ENCODE peak calls at places on chromosomes 3 and 15, in seven cellular contexts. X, D, Q, C, E, R and O are unnamed samples.

GRCh38 chr3:171402281-171402680 is 57.9 kb downstream of the TNIK start:
- DNase-seq in X (no peak), D (no peak), Q (no peak), C (no peak), E (no peak), R (no peak), O (no peak)

GRCh38 chr3:72442755-72443154 is 405.5 kb downstream of the SHQ1 start:
- DNase-seq in X (no peak), D (no peak), Q (no peak), C (no peak), E (no peak), R (no peak), O (no peak)

GRCh38 chr3:174198199-174198598 is 660.9 kb upstream of the NAALADL2 start:
- DNase-seq in X (no peak), D (no peak), Q (no peak), C (no peak), E (no peak), R (no peak), O (no peak)

GRCh38 chr15:61796056-61796455 is 264.2 kb downstream of the VPS13C start:
- DNase-seq in X (no peak), D (no peak), Q (no peak), C (no peak), E (no peak), R (no peak), O (no peak)

GRCh38 chr15:40477703-40478269 is 7.0 kb downstream of the CHST14 start:
- DNase-seq in X (no peak), D (no peak), Q (no peak), C (no peak), E (no peak), R (no peak), O (no peak)

GRCh38 chr3:42710323-42711021 is 7.9 kb upstream of the HHATL start:
- DNase-seq in X (peak), D (no peak), Q (no peak), C (no peak), E (peak), R (no peak), O (no peak)

GRCh38 chr3:62371735-62372591 is 1.4 kb downstream of the FEZF2 start:
- DNase-seq in X (no peak), D (no peak), Q (peak), C (no peak), E (peak), R (no peak), O (no peak)

GRCh38 chr3:45227131-45227819 is 1.2 kb upstream of the TMEM158 start:
- DNase-seq in X (no peak), D (no peak), Q (peak), C (no peak), E (no peak), R (no peak), O (no peak)

GRCh38 chr3:114900908-114901307 is 246.2 kb downstream of the ZBTB20 start:
- DNase-seq in X (no peak), D (no peak), Q (no peak), C (no peak), E (no peak), R (no peak), O (no peak)

GRCh38 chr15:77034620-77035467 is 36.1 kb downstream of the TSPAN3 start:
- DNase-seq in X (peak), D (no peak), Q (peak), C (no peak), E (peak), R (no peak), O (no peak)

GRCh38 chr15:100601158-100601557 is 826 bp downstream of the LINS1 start:
- DNase-seq in X (no peak), D (no peak), Q (peak), C (no peak), E (no peak), R (no peak), O (no peak)

GRCh38 chr3:150259526-150260145 is 148.5 kb upstream of the TSC22D2 start:
- DNase-seq in X (no peak), D (no peak), Q (no peak), C (no peak), E (no peak), R (no peak), O (no peak)

GRCh38 chr3:191882289-191882688 is 421.3 kb downstream of the PYDC2 start:
- DNase-seq in X (no peak), D (no peak), Q (peak), C (no peak), E (no peak), R (no peak), O (no peak)

GRCh38 chr3:123941150-123941941 is 19.7 kb downstream of the CCDC14 start:
- DNase-seq in X (no peak), D (no peak), Q (no peak), C (no peak), E (no peak), R (no peak), O (no peak)

GRCh38 chr15:101463265-101463664 is 26.2 kb downstream of the PCSK6 start:
- DNase-seq in X (no peak), D (no peak), Q (no peak), C (no peak), E (no peak), R (no peak), O (no peak)

GRCh38 chr3:191774485-191774884 is 313.5 kb downstream of the PYDC2 start:
- DNase-seq in X (no peak), D (no peak), Q (no peak), C (no peak), E (no peak), R (no peak), O (no peak)

GRCh38 chr3:72255191-72255590 is 470.2 kb upstream of the PROK2 start:
- DNase-seq in X (no peak), D (no peak), Q (peak), C (peak), E (no peak), R (no peak), O (no peak)

GRCh38 chr15:66701422-66702034 is 508 bp upstream of the SMAD6 start:
- DNase-seq in X (no peak), D (peak), Q (peak), C (peak), E (peak), R (no peak), O (no peak)

GRCh38 chr3:45665101-45665572 is 24.1 kb upstream of the SACM1L start:
- DNase-seq in X (no peak), D (peak), Q (peak), C (peak), E (no peak), R (no peak), O (no peak)

GRCh38 chr3:126911162-126912026 is 71.5 kb upstream of the PLXNA1 start:
- DNase-seq in X (no peak), D (peak), Q (no peak), C (peak), E (no peak), R (peak), O (no peak)

GRCh38 chr3:112128843-112129727 is 4.0 kb downstream of the GCSAM start:
- DNase-seq in X (no peak), D (no peak), Q (peak), C (no peak), E (no peak), R (no peak), O (no peak)

GRCh38 chr3:2099028-2099671 is 484 bp downstream of the CNTN4 start:
- DNase-seq in X (no peak), D (no peak), Q (peak), C (no peak), E (peak), R (no peak), O (no peak)

GRCh38 chr15:83275412-83275811 is 9.1 kb downstream of the BNC1 start:
- DNase-seq in X (no peak), D (no peak), Q (no peak), C (no peak), E (no peak), R (no peak), O (no peak)

GRCh38 chr3:14506626-14507344 is 33.4 kb downstream of the GRIP2 start:
- DNase-seq in X (peak), D (no peak), Q (no peak), C (no peak), E (no peak), R (no peak), O (no peak)

GRCh38 chr15:31131853-31132375 is 30.4 kb upstream of the TRPM1 start:
- DNase-seq in X (no peak), D (no peak), Q (no peak), C (no peak), E (no peak), R (no peak), O (no peak)

GRCh38 chr3:18556001-18556408 is 130.9 kb upstream of the SATB1 start:
- DNase-seq in X (no peak), D (no peak), Q (no peak), C (no peak), E (no peak), R (no peak), O (no peak)

GRCh38 chr15:89221543-89221942 is at the start of gene RLBP1:
- DNase-seq in X (no peak), D (no peak), Q (no peak), C (no peak), E (no peak), R (no peak), O (no peak)

GRCh38 chr3:94522488-94522887 is 459.6 kb downstream of the NSUN3 start:
- DNase-seq in X (no peak), D (peak), Q (peak), C (no peak), E (no peak), R (no peak), O (no peak)

GRCh38 chr3:183272142-183272541 is 19.1 kb downstream of the B3GNT5 start:
- DNase-seq in X (no peak), D (no peak), Q (no peak), C (no peak), E (no peak), R (no peak), O (no peak)

GRCh38 chr3:111801697-111802655 is 57.1 kb upstream of the PHLDB2 start:
- DNase-seq in X (no peak), D (no peak), Q (no peak), C (no peak), E (no peak), R (no peak), O (no peak)

GRCh38 chr15:36230741-36231140 is 348.7 kb upstream of the CDIN1 start:
- DNase-seq in X (no peak), D (no peak), Q (no peak), C (no peak), E (no peak), R (no peak), O (no peak)

GRCh38 chr3:171412054-171412453 is 48.2 kb downstream of the TNIK start:
- DNase-seq in X (no peak), D (no peak), Q (no peak), C (no peak), E (no peak), R (no peak), O (no peak)

GRCh38 chr3:29373016-29373690 is 92.3 kb downstream of the RBMS3 start:
- DNase-seq in X (no peak), D (no peak), Q (no peak), C (no peak), E (no peak), R (no peak), O (no peak)

GRCh38 chr3:52851348-52851747 is 16.5 kb upstream of the MUSTN1 start:
- DNase-seq in X (no peak), D (peak), Q (peak), C (no peak), E (peak), R (peak), O (no peak)

GRCh38 chr3:13533823-13534435 is 15.0 kb upstream of the FBLN2 start:
- DNase-seq in X (no peak), D (no peak), Q (no peak), C (peak), E (no peak), R (no peak), O (no peak)

GRCh38 chr3:123336001-123336400 is 112.9 kb downstream of the ADCY5 start:
- DNase-seq in X (no peak), D (no peak), Q (no peak), C (no peak), E (no peak), R (no peak), O (no peak)

GRCh38 chr3:18097989-18098388 is 327.1 kb downstream of the SATB1 start:
- DNase-seq in X (no peak), D (no peak), Q (no peak), C (no peak), E (no peak), R (no peak), O (no peak)

GRCh38 chr3:64140651-64141050 is 84.6 kb downstream of the PRICKLE2 start:
- DNase-seq in X (no peak), D (no peak), Q (no peak), C (no peak), E (no peak), R (no peak), O (no peak)

GRCh38 chr15:24857777-24858176 is 97.0 kb upstream of the SNRPN start:
- DNase-seq in X (no peak), D (no peak), Q (peak), C (no peak), E (peak), R (no peak), O (no peak)
- TF ChIP-seq POLR2AphosphoS5 in X (no peak), D (no peak), Q (no peak), C (no peak), E (peak), R (no peak), O (no peak)

GRCh38 chr15:70726753-70727152 is 36.6 kb downstream of the UACA start:
- DNase-seq in X (no peak), D (no peak), Q (no peak), C (no peak), E (no peak), R (no peak), O (no peak)

GRCh38 chr15:70723927-70724326 is 39.4 kb downstream of the UACA start:
- DNase-seq in X (no peak), D (no peak), Q (no peak), C (no peak), E (no peak), R (no peak), O (no peak)

DNA sequence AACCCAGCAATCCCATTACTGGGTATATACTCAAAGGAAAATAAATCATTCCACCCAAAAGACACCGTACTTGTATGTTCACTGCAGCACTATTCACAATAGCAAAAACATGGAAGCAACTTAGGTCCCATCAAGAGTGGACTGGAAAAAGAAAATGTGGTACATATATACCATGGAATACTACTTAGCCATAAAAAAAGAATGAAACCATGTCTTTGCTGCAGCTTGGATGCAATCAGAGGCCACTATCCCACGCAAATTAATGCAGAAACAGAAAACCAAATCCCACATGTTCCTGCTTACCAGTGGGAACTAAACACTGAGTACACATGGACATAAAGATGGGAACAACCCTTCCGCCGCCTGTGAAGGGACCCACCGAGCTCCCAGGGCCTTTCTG is 34.2 kb downstream of the UACA start:
- DNase-seq in X (no peak), D (no peak), Q (no peak), C (no peak), E (no peak), R (no peak), O (no peak)
- H3K27ac ChIP-seq in X (no peak), D (no peak), Q (no peak), C (no peak), E (no peak), R (no peak), O (no peak)

GRCh38 chr3:125032100-125032643 is 23.6 kb downstream of the HEG1 start:
- DNase-seq in X (no peak), D (peak), Q (peak), C (no peak), E (no peak), R (no peak), O (no peak)
- TF ChIP-seq POLR2AphosphoS5 in X (no peak), D (no peak), Q (no peak), C (no peak), E (no peak), R (no peak), O (no peak)

GRCh38 chr3:188220097-188220788 is 66.3 kb downstream of the LPP start:
- DNase-seq in X (no peak), D (no peak), Q (no peak), C (no peak), E (no peak), R (no peak), O (no peak)

GRCh38 chr3:188227442-188227841 is 73.5 kb downstream of the LPP start:
- DNase-seq in X (no peak), D (no peak), Q (no peak), C (no peak), E (no peak), R (no peak), O (no peak)

GRCh38 chr3:188220988-188221818 is 67.2 kb downstream of the LPP start:
- DNase-seq in X (no peak), D (peak), Q (no peak), C (no peak), E (no peak), R (no peak), O (no peak)

GRCh38 chr3:188219147-188219546 is 65.2 kb downstream of the LPP start:
- DNase-seq in X (no peak), D (no peak), Q (no peak), C (no peak), E (no peak), R (no peak), O (no peak)

GRCh38 chr3:188223936-188224335 is 70.0 kb downstream of the LPP start:
- DNase-seq in X (no peak), D (no peak), Q (no peak), C (no peak), E (no peak), R (no peak), O (no peak)
- H3K27ac ChIP-seq in X (peak), D (no peak), Q (no peak), C (peak), E (no peak), R (no peak), O (no peak)

DNA sequence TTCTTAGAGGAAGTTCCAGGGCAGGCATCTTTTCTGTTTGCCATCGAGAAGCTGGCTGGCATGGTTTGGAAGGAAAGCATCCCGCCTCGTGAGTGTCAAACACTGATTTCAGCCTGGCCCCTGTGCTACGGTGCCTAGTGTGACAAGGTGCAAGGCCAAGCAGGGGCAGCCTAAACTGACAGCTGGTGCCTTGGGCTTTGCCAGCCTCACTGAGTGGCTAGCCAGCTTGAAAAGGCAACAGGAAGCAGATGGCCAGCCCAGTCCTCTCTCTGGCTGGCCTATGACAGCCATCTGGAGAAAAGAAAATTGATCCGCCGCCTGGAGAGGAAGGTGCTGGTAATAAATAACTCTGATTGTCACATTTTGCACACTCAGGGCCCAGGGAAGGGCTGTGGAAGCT is 52.2 kb downstream of the C3orf85 start:
- DNase-seq in X (no peak), D (no peak), Q (no peak), C (no peak), E (no peak), R (no peak), O (no peak)
- TF ChIP-seq POLR2AphosphoS5 in X (no peak), D (no peak), Q (no peak), C (no peak), E (no peak), R (no peak), O (no peak)

DNA sequence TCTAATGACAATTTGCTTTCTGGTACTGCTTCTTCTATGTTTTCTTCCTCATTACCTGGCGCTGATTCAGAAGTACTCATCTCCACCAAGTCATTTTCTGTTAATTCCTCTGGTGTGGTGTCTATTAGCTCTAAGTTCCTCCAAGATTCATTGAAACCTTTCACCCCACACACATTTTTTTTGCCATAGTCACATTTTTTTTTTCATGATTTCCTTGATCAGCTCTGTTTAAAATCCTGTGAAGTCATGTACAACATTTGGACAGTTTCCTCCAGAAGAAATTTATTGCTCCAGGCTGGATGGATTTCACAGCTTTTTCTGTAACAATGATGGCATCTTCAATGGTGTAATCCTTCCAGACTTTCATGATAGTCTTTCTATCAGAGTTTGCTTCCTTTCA is 243.2 kb upstream of the VEPH1 start:
- DNase-seq in X (no peak), D (no peak), Q (no peak), C (no peak), E (no peak), R (no peak), O (no peak)
- H3K27ac ChIP-seq in X (no peak), D (no peak), Q (no peak), C (no peak), E (no peak), R (no peak), O (no peak)

GRCh38 chr15:52652286-52652685 is 26.9 kb downstream of the ATOSA start:
- DNase-seq in X (no peak), D (no peak), Q (no peak), C (no peak), E (no peak), R (no peak), O (no peak)

GRCh38 chr15:52651114-52651513 is 28.1 kb downstream of the ATOSA start:
- DNase-seq in X (no peak), D (no peak), Q (no peak), C (no peak), E (no peak), R (no peak), O (no peak)

GRCh38 chr15:52653451-52653964 is 25.7 kb downstream of the ATOSA start:
- DNase-seq in X (no peak), D (no peak), Q (peak), C (no peak), E (no peak), R (peak), O (no peak)

GRCh38 chr15:52652984-52653383 is 26.2 kb downstream of the ATOSA start:
- DNase-seq in X (no peak), D (no peak), Q (no peak), C (no peak), E (no peak), R (no peak), O (no peak)

DNA sequence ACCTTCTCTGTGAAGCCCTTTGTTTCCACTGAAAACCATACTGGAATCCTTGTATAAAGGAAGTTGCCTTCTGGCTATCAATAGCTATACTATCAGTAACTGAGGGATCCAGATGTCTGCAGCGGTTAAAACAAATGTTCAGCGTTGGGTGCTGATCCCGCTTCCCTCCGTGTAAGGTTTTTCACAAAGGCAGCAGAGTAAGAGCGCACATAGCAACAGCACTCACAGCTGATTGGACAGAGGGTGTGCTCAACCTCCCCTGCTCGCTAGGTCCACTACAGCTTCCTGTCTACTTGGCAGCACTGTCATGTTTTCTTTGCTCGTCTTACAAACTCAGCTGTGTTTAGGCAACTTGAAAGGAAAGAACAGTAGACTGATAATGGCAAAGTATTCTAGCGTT is 27.3 kb downstream of the ATOSA start:
- DNase-seq in X (no peak), D (peak), Q (peak), C (peak), E (no peak), R (peak), O (no peak)
- TF ChIP-seq POLR2AphosphoS5 in X (no peak), D (peak), Q (no peak), C (peak), E (no peak), R (peak), O (peak)